ENCODE peak calls at places on chromosomes 1 and 21, in seven cellular contexts. One of them, this sample, is unnamed.

GRCh38 chr1:235791532-235792060 is 75.1 kb downstream of the LYST start:
- DNase-seq in SK-N-SH: no peak
- DNase-seq in GM12878: no peak
- DNase-seq in HCT116: no peak
- DNase-seq in Panc1: no peak
- DNase-seq in K562: no peak
- DNase-seq in HepG2: no peak
- DNase-seq in this sample: no peak

GRCh38 chr21:45809421-45809820 is 165.9 kb downstream of the PCBP3 start:
- DNase-seq in SK-N-SH: no peak
- DNase-seq in GM12878: no peak
- DNase-seq in HCT116: no peak
- DNase-seq in Panc1: no peak
- DNase-seq in K562: no peak
- DNase-seq in HepG2: no peak
- DNase-seq in this sample: no peak

GRCh38 chr1:6131561-6131960 is 48.6 kb downstream of the CHD5 start:
- DNase-seq in SK-N-SH: no peak
- DNase-seq in GM12878: no peak
- DNase-seq in HCT116: no peak
- DNase-seq in Panc1: no peak
- DNase-seq in K562: no peak
- DNase-seq in HepG2: no peak
- DNase-seq in this sample: no peak

GRCh38 chr1:4652631-4653327 is 1.6 kb upstream of the AJAP1 start:
- DNase-seq in SK-N-SH: peak; percentile 92
- DNase-seq in GM12878: no peak
- DNase-seq in HCT116: peak; percentile 8
- DNase-seq in Panc1: no peak
- DNase-seq in K562: peak; percentile 88
- DNase-seq in HepG2: peak; percentile 16
- DNase-seq in this sample: peak; percentile 1

GRCh38 chr1:13487143-13487868 is 26.5 kb downstream of the LRRC38 start:
- DNase-seq in SK-N-SH: no peak
- DNase-seq in GM12878: no peak
- DNase-seq in HCT116: no peak
- DNase-seq in Panc1: no peak
- DNase-seq in K562: no peak
- DNase-seq in HepG2: no peak
- DNase-seq in this sample: no peak

GRCh38 chr1:57424231-57425027 is 569 bp upstream of the DAB1 start:
- DNase-seq in SK-N-SH: peak; percentile 75
- DNase-seq in GM12878: no peak
- DNase-seq in HCT116: no peak
- DNase-seq in Panc1: no peak
- DNase-seq in K562: peak; percentile 26
- DNase-seq in HepG2: peak; percentile 9
- DNase-seq in this sample: peak; percentile 83

GRCh38 chr1:88890790-88891317 is 513 bp downstream of the GTF2B start:
- DNase-seq in SK-N-SH: peak; percentile 39
- DNase-seq in GM12878: no peak
- DNase-seq in HCT116: no peak
- DNase-seq in Panc1: no peak
- DNase-seq in K562: no peak
- DNase-seq in HepG2: peak; percentile 36
- DNase-seq in this sample: peak; percentile 60

GRCh38 chr1:21547876-21548275 is 38.7 kb downstream of the ALPL start:
- DNase-seq in SK-N-SH: no peak
- DNase-seq in GM12878: no peak
- DNase-seq in HCT116: no peak
- DNase-seq in Panc1: no peak
- DNase-seq in K562: no peak
- DNase-seq in HepG2: no peak
- DNase-seq in this sample: no peak

GRCh38 chr1:38026592-38027200 is 14.2 kb downstream of the UTP11 start:
- DNase-seq in SK-N-SH: no peak
- DNase-seq in GM12878: no peak
- DNase-seq in HCT116: no peak
- DNase-seq in Panc1: no peak
- DNase-seq in K562: no peak
- DNase-seq in HepG2: no peak
- DNase-seq in this sample: peak; percentile 79

GRCh38 chr1:93964777-93965200 is 55.6 kb upstream of the GCLM start:
- DNase-seq in SK-N-SH: no peak
- DNase-seq in GM12878: peak; percentile 8
- DNase-seq in HCT116: no peak
- DNase-seq in Panc1: no peak
- DNase-seq in K562: no peak
- DNase-seq in HepG2: peak; percentile 90
- DNase-seq in this sample: no peak

GRCh38 chr1:119674110-119674509 is 26.0 kb upstream of the ZNF697 start:
- DNase-seq in SK-N-SH: no peak
- DNase-seq in GM12878: no peak
- DNase-seq in HCT116: no peak
- DNase-seq in Panc1: no peak
- DNase-seq in K562: no peak
- DNase-seq in HepG2: peak; percentile 42
- DNase-seq in this sample: peak; percentile 34

GRCh38 chr1:92538413-92539061 is 51.8 kb upstream of the GFI1 start:
- DNase-seq in SK-N-SH: no peak
- DNase-seq in GM12878: peak; percentile 51
- DNase-seq in HCT116: no peak
- DNase-seq in Panc1: no peak
- DNase-seq in K562: no peak
- DNase-seq in HepG2: no peak
- DNase-seq in this sample: no peak

GRCh38 chr1:162235261-162235780 is 141.3 kb downstream of the SPATA46 start:
- DNase-seq in SK-N-SH: no peak
- DNase-seq in GM12878: no peak
- DNase-seq in HCT116: no peak
- DNase-seq in Panc1: no peak
- DNase-seq in K562: no peak
- DNase-seq in HepG2: peak; percentile 91
- DNase-seq in this sample: no peak

DNA sequence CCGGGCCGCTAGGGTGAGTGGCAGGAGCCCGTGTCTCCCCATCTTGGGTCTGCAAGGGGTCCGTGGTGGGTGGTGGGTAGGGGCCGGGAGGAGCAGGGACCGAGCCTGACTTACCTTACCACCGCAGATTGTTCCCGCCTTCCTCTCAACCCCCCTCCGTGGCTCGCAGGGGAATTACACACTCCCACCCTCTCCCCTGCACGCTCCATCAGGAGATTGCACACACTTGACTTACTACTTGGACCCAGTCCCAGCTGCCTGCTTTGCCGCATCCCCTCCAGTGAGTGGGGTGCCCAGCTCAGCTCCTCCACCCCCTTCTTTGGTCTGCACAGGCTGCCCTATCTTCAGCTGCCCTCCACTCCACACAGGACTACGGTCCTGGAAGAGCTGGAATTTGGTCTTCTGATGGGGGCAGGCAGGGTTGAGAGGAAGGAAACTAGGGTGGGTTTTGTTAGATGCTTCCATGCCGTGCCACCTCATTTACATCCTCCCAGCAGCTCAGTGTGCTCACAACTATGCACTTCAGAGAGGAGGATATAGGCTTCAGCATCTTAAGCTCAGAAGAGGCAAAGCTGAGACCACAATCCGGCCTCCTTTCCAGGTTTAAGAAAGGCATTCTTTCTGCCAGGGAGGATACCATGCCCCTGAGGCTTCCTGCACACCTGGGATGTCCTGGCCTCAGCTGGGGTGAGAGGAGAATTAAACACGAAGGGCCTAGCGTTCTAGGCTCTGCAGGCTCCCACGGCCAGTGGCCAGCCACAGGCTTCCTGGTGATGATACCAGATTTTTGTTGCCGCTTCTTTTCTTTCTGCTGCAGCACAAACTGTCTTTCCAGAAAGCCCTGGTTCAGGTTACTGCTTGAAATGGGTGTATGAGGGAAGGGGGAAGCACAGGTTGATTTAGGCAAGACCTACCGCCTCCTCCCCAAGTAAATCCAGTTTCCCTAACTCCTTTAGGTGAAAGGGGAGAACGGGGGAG is 2.3 kb downstream of the KCNC4 start:
- DNase-seq in SK-N-SH: no peak
- DNase-seq in GM12878: no peak
- DNase-seq in HCT116: no peak
- DNase-seq in Panc1: no peak
- DNase-seq in K562: no peak
- DNase-seq in HepG2: no peak
- DNase-seq in this sample: peak; percentile 33
- H3K4me3 ChIP-seq in SK-N-SH: no peak overlapping the region
- H3K4me3 ChIP-seq in GM12878: no peak overlapping the region
- H3K4me3 ChIP-seq in HCT116: no peak overlapping the region
- H3K4me3 ChIP-seq in Panc1: no peak overlapping the region
- H3K4me3 ChIP-seq in K562: no peak overlapping the region
- H3K4me3 ChIP-seq in HepG2: no peak overlapping the region
- H3K4me3 ChIP-seq in this sample: peak overlapping the region; percentile 82

GRCh38 chr1:16993521-16994038 is 13.2 kb upstream of the MFAP2 start:
- DNase-seq in SK-N-SH: no peak
- DNase-seq in GM12878: no peak
- DNase-seq in HCT116: no peak
- DNase-seq in Panc1: no peak
- DNase-seq in K562: no peak
- DNase-seq in HepG2: no peak
- DNase-seq in this sample: no peak

GRCh38 chr1:16989676-16990391 is 9.4 kb upstream of the MFAP2 start:
- DNase-seq in SK-N-SH: no peak
- DNase-seq in GM12878: no peak
- DNase-seq in HCT116: no peak
- DNase-seq in Panc1: no peak
- DNase-seq in K562: no peak
- DNase-seq in HepG2: no peak
- DNase-seq in this sample: no peak

GRCh38 chr1:16991571-16991970 is 11.2 kb upstream of the MFAP2 start:
- DNase-seq in SK-N-SH: no peak
- DNase-seq in GM12878: no peak
- DNase-seq in HCT116: no peak
- DNase-seq in Panc1: no peak
- DNase-seq in K562: no peak
- DNase-seq in HepG2: no peak
- DNase-seq in this sample: no peak

GRCh38 chr1:16992102-16992501 is 11.7 kb upstream of the MFAP2 start:
- DNase-seq in SK-N-SH: no peak
- DNase-seq in GM12878: no peak
- DNase-seq in HCT116: no peak
- DNase-seq in Panc1: no peak
- DNase-seq in K562: no peak
- DNase-seq in HepG2: no peak
- DNase-seq in this sample: no peak

GRCh38 chr1:16992675-16993074 is 12.3 kb upstream of the MFAP2 start:
- DNase-seq in SK-N-SH: no peak
- DNase-seq in GM12878: no peak
- DNase-seq in HCT116: no peak
- DNase-seq in Panc1: no peak
- DNase-seq in K562: no peak
- DNase-seq in HepG2: no peak
- DNase-seq in this sample: no peak
- H3K36me3 ChIP-seq in SK-N-SH: peaks cover 5% of the 10 kb centered on the region
- H3K36me3 ChIP-seq in GM12878: no peaks in the 10 kb centered on the region
- H3K36me3 ChIP-seq in HCT116: no peaks in the 10 kb centered on the region
- H3K36me3 ChIP-seq in Panc1: no peaks in the 10 kb centered on the region
- H3K36me3 ChIP-seq in K562: peaks cover 7% of the 10 kb centered on the region
- H3K36me3 ChIP-seq in HepG2: no peaks in the 10 kb centered on the region
- H3K36me3 ChIP-seq in this sample: no peaks in the 10 kb centered on the region

GRCh38 chr1:203200916-203201315 is 14.4 kb upstream of the CHI3L1 start:
- DNase-seq in SK-N-SH: no peak
- DNase-seq in GM12878: no peak
- DNase-seq in HCT116: no peak
- DNase-seq in Panc1: no peak
- DNase-seq in K562: no peak
- DNase-seq in HepG2: no peak
- DNase-seq in this sample: no peak

GRCh38 chr1:203199002-203199401 is 12.5 kb upstream of the CHI3L1 start:
- DNase-seq in SK-N-SH: no peak
- DNase-seq in GM12878: no peak
- DNase-seq in HCT116: no peak
- DNase-seq in Panc1: no peak
- DNase-seq in K562: no peak
- DNase-seq in HepG2: no peak
- DNase-seq in this sample: no peak

GRCh38 chr1:203201516-203202205 is 15.2 kb upstream of the CHI3L1 start:
- DNase-seq in SK-N-SH: no peak
- DNase-seq in GM12878: no peak
- DNase-seq in HCT116: no peak
- DNase-seq in Panc1: no peak
- DNase-seq in K562: no peak
- DNase-seq in HepG2: no peak
- DNase-seq in this sample: no peak

GRCh38 chr1:203199481-203200058 is 13.1 kb upstream of the CHI3L1 start:
- DNase-seq in SK-N-SH: no peak
- DNase-seq in GM12878: no peak
- DNase-seq in HCT116: no peak
- DNase-seq in Panc1: no peak
- DNase-seq in K562: no peak
- DNase-seq in HepG2: no peak
- DNase-seq in this sample: no peak

GRCh38 chr1:203200059-203200553 is 13.6 kb upstream of the CHI3L1 start:
- DNase-seq in SK-N-SH: no peak
- DNase-seq in GM12878: no peak
- DNase-seq in HCT116: no peak
- DNase-seq in Panc1: no peak
- DNase-seq in K562: no peak
- DNase-seq in HepG2: peak; percentile 32
- DNase-seq in this sample: no peak
- TF ChIP-seq REST in SK-N-SH: no peak
- TF ChIP-seq REST in GM12878: no peak
- TF ChIP-seq REST in HCT116: no peak
- TF ChIP-seq REST in Panc1: no peak
- TF ChIP-seq REST in K562: no peak
- TF ChIP-seq REST in HepG2: no peak
- TF ChIP-seq REST in this sample: no peak

DNA sequence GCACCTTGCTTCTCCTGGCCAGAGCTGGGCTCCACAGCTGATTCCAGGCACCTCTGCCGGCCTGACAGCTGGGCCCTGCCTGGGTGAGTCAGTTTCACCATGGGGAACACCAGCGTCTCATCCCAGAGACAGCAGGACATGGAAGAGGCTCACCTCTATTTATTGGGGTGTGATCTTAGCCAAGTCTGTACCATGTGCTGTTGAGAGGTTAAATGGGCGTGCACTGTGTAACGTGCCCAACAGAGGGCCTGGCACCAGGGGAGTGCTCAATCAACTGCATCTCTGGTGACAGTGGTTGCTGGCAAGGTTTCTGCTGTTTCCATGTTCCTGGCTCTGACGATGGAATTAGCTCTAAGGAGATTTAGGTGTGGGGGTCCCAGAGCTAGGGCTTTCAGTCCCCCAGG is 890 bp downstream of the CPLANE2 start:
- DNase-seq in SK-N-SH: peak; percentile 82
- DNase-seq in GM12878: peak; percentile 38
- DNase-seq in HCT116: peak; percentile 54
- DNase-seq in Panc1: no peak
- DNase-seq in K562: peak; percentile 42
- DNase-seq in HepG2: peak; percentile 35
- DNase-seq in this sample: peak; percentile 66
- H3K4me3 ChIP-seq in SK-N-SH: peak overlapping the region; percentile 69
- H3K4me3 ChIP-seq in GM12878: peak overlapping the region; percentile 68
- H3K4me3 ChIP-seq in HCT116: peak overlapping the region; percentile 83
- H3K4me3 ChIP-seq in Panc1: peak overlapping the region; percentile 96
- H3K4me3 ChIP-seq in K562: peak overlapping the region; percentile 64
- H3K4me3 ChIP-seq in HepG2: peak overlapping the region; percentile 66
- H3K4me3 ChIP-seq in this sample: peak overlapping the region; percentile 85

GRCh38 chr1:224338150-224338838 is 8.3 kb upstream of the NVL start:
- DNase-seq in SK-N-SH: no peak
- DNase-seq in GM12878: no peak
- DNase-seq in HCT116: no peak
- DNase-seq in Panc1: no peak
- DNase-seq in K562: no peak
- DNase-seq in HepG2: peak; percentile 53
- DNase-seq in this sample: peak; percentile 30
- H3K36me3 ChIP-seq in SK-N-SH: no peaks in the 10 kb centered on the region
- H3K36me3 ChIP-seq in GM12878: no peaks in the 10 kb centered on the region
- H3K36me3 ChIP-seq in HCT116: no peaks in the 10 kb centered on the region
- H3K36me3 ChIP-seq in Panc1: no peaks in the 10 kb centered on the region
- H3K36me3 ChIP-seq in K562: no peaks in the 10 kb centered on the region
- H3K36me3 ChIP-seq in HepG2: no peaks in the 10 kb centered on the region
- H3K36me3 ChIP-seq in this sample: peaks cover 11% of the 10 kb centered on the region